ENCODE peak calls at places on chromosomes 3 and 15, in four cellular contexts. M is HT-29; B is naive thymus-derived CD8-positive, alpha-beta T cell; N is amygdala. X is an unnamed sample.

GRCh38 chr3:177483182-177483967 is 286.1 kb upstream of the TBL1XR1 start:
- DNase-seq in N (no peak), M (peak; percentile 54), B (no peak), X (no peak)

GRCh38 chr3:23859012-23859743 is 53.4 kb downstream of the UBE2E1 start:
- DNase-seq in M (no peak), N (no peak), B (no peak), X (no peak)

GRCh38 chr3:139774570-139775302 is 97.0 kb upstream of the NMNAT3 start:
- DNase-seq in B (no peak), M (no peak), N (no peak), X (no peak)

GRCh38 chr3:18189651-18190050 is 235.5 kb downstream of the SATB1 start:
- DNase-seq in B (no peak), M (no peak), N (no peak), X (no peak)

GRCh38 chr15:88467935-88468528 is 524 bp downstream of the MRPS11 start:
- DNase-seq in B (no peak), M (peak; percentile 26), N (no peak), X (no peak)

GRCh38 chr3:129195731-129196256 is 12.1 kb upstream of the CNBP start:
- DNase-seq in B (no peak), N (peak; percentile 61), M (no peak), X (no peak)

GRCh38 chr3:193982258-193982659 is 153.7 kb upstream of the HES1 start:
- DNase-seq in M (peak; percentile 56), B (no peak), N (peak; percentile 47), X (no peak)

GRCh38 chr3:38099518-38099917 is 37.4 kb downstream of the ACAA1 start:
- DNase-seq in B (no peak), M (no peak), N (no peak), X (no peak)

GRCh38 chr3:119181765-119182164 is 8.4 kb downstream of the UPK1B start:
- DNase-seq in M (peak; percentile 5), N (no peak), B (no peak), X (no peak)

GRCh38 chr3:169246158-169246557 is 417.4 kb downstream of the MECOM start:
- DNase-seq in M (no peak), B (no peak), N (no peak), X (no peak)

GRCh38 chr3:138842483-138843188 is 7.9 kb upstream of the PIK3CB start:
- DNase-seq in M (no peak), B (no peak), N (peak; percentile 30), X (peak; percentile 32)

GRCh38 chr3:10198761-10199688 is 34.3 kb downstream of the IRAK2 start:
- DNase-seq in M (peak; percentile 66), B (peak; percentile 80), N (no peak), X (peak; percentile 57)

GRCh38 chr3:16290827-16291196 is 25.8 kb downstream of the OXNAD1 start:
- DNase-seq in B (no peak), M (no peak), N (no peak), X (no peak)

GRCh38 chr3:180467177-180467576 is 134.8 kb upstream of the TTC14 start:
- DNase-seq in N (no peak), B (no peak), M (no peak), X (no peak)

GRCh38 chr3:128317698-128318231 is 148.9 kb downstream of the DNAJB8 start:
- DNase-seq in B (peak; percentile 44), M (no peak), N (no peak), X (no peak)

GRCh38 chr3:178097576-178097975 is 438.7 kb upstream of the KCNMB2 start:
- DNase-seq in N (no peak), B (no peak), M (no peak), X (no peak)

GRCh38 chr3:50625131-50625878 is 8.4 kb downstream of the MAPKAPK3 start:
- DNase-seq in N (no peak), B (no peak), M (no peak), X (no peak)

GRCh38 chr3:42632146-42632545 is 21.4 kb upstream of the ZBTB47 start:
- DNase-seq in B (no peak), N (no peak), M (no peak), X (no peak)

GRCh38 chr3:157423337-157423736 is 13.3 kb upstream of the PTX3 start:
- DNase-seq in N (no peak), B (no peak), M (no peak), X (no peak)

GRCh38 chr3:149454746-149455145 is 19.8 kb upstream of the TM4SF4 start:
- DNase-seq in B (no peak), M (no peak), N (no peak), X (no peak)

GRCh38 chr3:31565288-31565687 is 32.6 kb downstream of the STT3B start:
- DNase-seq in B (no peak), M (no peak), N (no peak), X (no peak)

GRCh38 chr3:184907941-184908649 is 96.1 kb downstream of the VPS8 start:
- DNase-seq in M (no peak), N (peak; percentile 55), B (no peak), X (no peak)

X was measured in GM12892.